ENCODE peak calls at places on chromosome 11, in six cellular contexts. R is dorsolateral prefrontal cortex; A is Kasumi-1; Q is activated CD4-positive, alpha-beta T cell treated with anti-CD3 and anti-CD28 coated beads, Interleukin-2, amount 50 U/mL, for 1 hour; N is fibroblast of the aortic adventitia; J is stromal cell of bone marrow. O is an unnamed sample.

GRCh38 chr11:34055218-34056000 is 3.9 kb downstream of the CAPRIN1 start:
- DNase-seq in J (no peak), Q (no peak), A (no peak), N (no peak), R (no peak), O (no peak)

GRCh38 chr11:107695446-107695845 is 16.4 kb downstream of the SLN start:
- DNase-seq in N (peak; percentile 14), J (no peak), R (no peak), Q (no peak), A (no peak), O (no peak)

GRCh38 chr11:58316142-58316541 is 42.7 kb downstream of the OR5B17 start:
- DNase-seq in A (no peak), R (no peak), J (peak; percentile 26), Q (no peak), N (peak; percentile 28), O (no peak)

GRCh38 chr11:134124660-134125451 is 56.0 kb downstream of the JAM3 start:
- DNase-seq in R (peak; percentile 61), J (peak; percentile 43), N (peak; percentile 78), Q (no peak), A (peak; percentile 30), O (no peak)

GRCh38 chr11:96391698-96392307 is 2.0 kb downstream of the JRKL start:
- DNase-seq in R (no peak), N (no peak), A (no peak), J (no peak), Q (no peak), O (no peak)

GRCh38 chr11:120228794-120229384 is 11.1 kb upstream of the POU2F3 start:
- DNase-seq in R (no peak), A (no peak), Q (no peak), N (no peak), J (no peak), O (no peak)

GRCh38 chr11:120929664-120930154 is 94.2 kb upstream of the TBCEL start:
- DNase-seq in A (peak; percentile 15), J (peak; percentile 7), Q (peak; percentile 20), R (no peak), N (peak; percentile 46), O (no peak)

GRCh38 chr11:108223449-108224149 is 732 bp downstream of the ATM start:
- DNase-seq in R (no peak), N (peak; percentile 19), A (peak; percentile 13), J (no peak), Q (peak; percentile 14), O (no peak)

O was measured in cortex of kidney.